ENCODE peak calls at places on chromosomes 4 and X, in four cellular contexts. G is naive B cell, Y is progenitor cell of endocrine pancreas, J is RPMI8226. W is an unnamed sample.

GRCh38 chrX:141468940-141469339 is 115.6 kb downstream of the SPANXA1 start:
- DNase-seq in G (no peak), Y (no peak), J (no peak), W (no peak)

GRCh38 chrX:99572711-99573110 is 837.4 kb downstream of the PCDH19 start:
- DNase-seq in G (no peak), Y (no peak), J (no peak), W (no peak)

GRCh38 chr4:907691-908437 is 24.3 kb downstream of the GAK start:
- DNase-seq in G (no peak), Y (no peak), J (no peak), W (no peak)

GRCh38 chrX:38061335-38061734 is 55.0 kb downstream of the SYTL5 start:
- DNase-seq in G (no peak), Y (no peak), J (no peak), W (no peak)

GRCh38 chrX:116239944-116240391 is 69.4 kb downstream of the AGTR2 start:
- DNase-seq in G (no peak), Y (no peak), J (no peak), W (no peak)

GRCh38 chr4:113586072-113586471 is 175.5 kb downstream of the CAMK2D start:
- DNase-seq in G (no peak), Y (no peak), J (no peak), W (no peak)

GRCh38 chrX:72258174-72258573 is 18.9 kb downstream of the RPS4X start:
- DNase-seq in G (no peak), Y (no peak), J (no peak), W (no peak)

GRCh38 chr4:112377127-112377635 is 80.0 kb downstream of the ALPK1 start:
- DNase-seq in G (peak; percentile 14), Y (no peak), J (no peak), W (no peak)

GRCh38 chrX:54181196-54181953 is 1.7 kb downstream of the FAM120C start:
- DNase-seq in G (no peak), Y (no peak), J (no peak), W (no peak)

GRCh38 chr4:110009526-110009925 is 96.8 kb downstream of the EGF start:
- DNase-seq in G (no peak), Y (no peak), J (no peak), W (no peak)

GRCh38 chr4:40149960-40150385 is 46.9 kb upstream of the RHOH start:
- DNase-seq in G (peak; percentile 67), Y (no peak), J (peak; percentile 80), W (peak; percentile 19)

GRCh38 chrX:790031-790430 is 159.4 kb downstream of the SHOX start:
- DNase-seq in G (no peak), Y (no peak), J (no peak), W (no peak)

GRCh38 chr4:184265566-184266351 is 48.1 kb upstream of the ENPP6 start:
- DNase-seq in G (no peak), Y (no peak), J (peak; percentile 74), W (peak; percentile 18)

GRCh38 chr4:8414377-8414776 is 26.1 kb downstream of the ACOX3 start:
- DNase-seq in G (no peak), Y (no peak), J (no peak), W (no peak)

GRCh38 chrX:22135171-22135711 is 103.1 kb downstream of the PHEX start:
- DNase-seq in G (no peak), Y (no peak), J (peak; percentile 19), W (no peak)

GRCh38 chr4:39466747-39467146 is 7.9 kb downstream of the LIAS start:
- DNase-seq in G (no peak), Y (no peak), J (no peak), W (no peak)

GRCh38 chr4:184163813-184164212 is 53.9 kb downstream of the ENPP6 start:
- DNase-seq in G (no peak), Y (peak; percentile 64), J (peak; percentile 27), W (peak; percentile 10)

GRCh38 chr4:143095447-143095846 is 89.3 kb upstream of the USP38 start:
- DNase-seq in G (no peak), Y (no peak), J (no peak), W (no peak)

GRCh38 chr4:20754091-20754490 is 53.8 kb downstream of the PACRGL start:
- DNase-seq in G (no peak), Y (no peak), J (no peak), W (no peak)

GRCh38 chr4:150265806-150266205 is 187.6 kb downstream of the DCLK2 start:
- DNase-seq in G (no peak), Y (no peak), J (no peak), W (no peak)

W was measured in NK-92 treated with Interleukin-12 subunit alpha and Interleukin-12 subunit beta, amount 100 ng/mL, for 24 hours.